ENCODE peak calls at places on chromosome 2, in six cellular contexts. L is nephron progenitor cell; U is stimulated activated CD8-positive, alpha-beta memory T cell treated with anti-CD3 and anti-CD28 coated beads, Interleukin-15, amount 100 ng/mL, for 1 hour; D is HFFc6; O is NCI-H1092; G is left lobe of liver. S is an unnamed sample.

GRCh38 chr2:230230087-230230486 is 4.6 kb downstream of the SP140 start:
- DNase-seq in L (no peak), U (no peak), D (peak), O (no peak), G (no peak), S (no peak)

GRCh38 chr2:36404312-36404711 is 48.7 kb downstream of the CRIM1 start:
- DNase-seq in L (no peak), U (no peak), D (peak), O (no peak), G (no peak), S (no peak)

GRCh38 chr2:187971893-187972292 is 319.8 kb upstream of the GULP1 start:
- DNase-seq in L (no peak), U (no peak), D (no peak), O (no peak), G (no peak), S (no peak)

GRCh38 chr2:236174608-236175001 is 6.4 kb upstream of the GBX2 start:
- DNase-seq in L (no peak), U (no peak), D (no peak), O (no peak), G (no peak), S (no peak)

GRCh38 chr2:156580501-156580900 is 144.3 kb downstream of the GPD2 start:
- DNase-seq in L (no peak), U (no peak), D (no peak), O (no peak), G (no peak), S (no peak)

GRCh38 chr2:129754831-129755230 is 224.6 kb upstream of the RAB6C start:
- DNase-seq in L (no peak), U (no peak), D (no peak), O (no peak), G (no peak), S (no peak)

GRCh38 chr2:233854241-233854981 is at the start of gene HJURP:
- DNase-seq in L (peak), U (peak), D (peak), O (peak), G (peak), S (peak)

GRCh38 chr2:169415233-169415748 is 53.0 kb upstream of the LRP2 start:
- DNase-seq in L (no peak), U (no peak), D (no peak), O (no peak), G (no peak), S (no peak)

GRCh38 chr2:7011376-7012083 is 94.3 kb downstream of the RNF144A start:
- DNase-seq in L (no peak), U (no peak), D (peak), O (no peak), G (no peak), S (no peak)